ENCODE peak calls at places on chromosomes 12 and 14, in six cellular contexts. K, N, D, R, F and P are unnamed samples. For H3K4me1, the result is how much of the 10 kb centered on the place peaks cover.

GRCh38 chr14:97021571-97022171 is 224.5 kb downstream of the VRK1 start:
- DNase-seq in K (no peak), N (no peak), D (no peak), R (no peak), F (no peak), P (no peak)

GRCh38 chr12:1201030-1201429 is 210.0 kb downstream of the ERC1 start:
- DNase-seq in K (no peak), N (no peak), D (no peak), R (no peak), F (no peak), P (no peak)

GRCh38 chr12:3456809-3457208 is 34.2 kb upstream of the PRMT8 start:
- DNase-seq in K (no peak), N (no peak), D (no peak), R (no peak), F (no peak), P (no peak)

GRCh38 chr12:3732901-3733300 is 20.0 kb downstream of the CRACR2A start:
- DNase-seq in K (no peak), N (no peak), D (no peak), R (no peak), F (no peak), P (no peak)

GRCh38 chr12:49121047-49121696 is 10.0 kb downstream of the TUBA1B start:
- DNase-seq in K (peak), N (peak), D (peak), R (peak), F (peak), P (no peak)

GRCh38 chr12:28988384-28988704 is 160.7 kb upstream of the FAR2 start:
- DNase-seq in K (no peak), N (no peak), D (no peak), R (no peak), F (no peak), P (no peak)

GRCh38 chr14:99534863-99535262 is 53.7 kb downstream of the CCNK start:
- DNase-seq in K (peak), N (no peak), D (peak), R (no peak), F (no peak), P (no peak)

GRCh38 chr12:86837246-86837645 is 581.1 kb upstream of the MGAT4C start:
- DNase-seq in K (no peak), N (no peak), D (peak), R (no peak), F (no peak), P (no peak)

GRCh38 chr14:103533999-103534575 is 5.1 kb downstream of the TRMT61A start:
- DNase-seq in K (no peak), N (no peak), D (no peak), R (no peak), F (no peak), P (no peak)

GRCh38 chr12:62335801-62336200 is 75.6 kb downstream of the USP15 start:
- DNase-seq in K (no peak), N (no peak), D (no peak), R (no peak), F (no peak), P (no peak)

GRCh38 chr12:14190694-14191093 is 174.8 kb upstream of the ATF7IP start:
- DNase-seq in K (no peak), N (no peak), D (peak), R (no peak), F (no peak), P (no peak)

GRCh38 chr14:92482621-92483319 is 30.8 kb upstream of the RIN3 start:
- DNase-seq in K (no peak), N (no peak), D (no peak), R (no peak), F (no peak), P (no peak)

GRCh38 chr12:109995703-109996482 is at the start of gene GIT2:
- DNase-seq in K (peak), N (peak), D (peak), R (peak), F (peak), P (peak)

GRCh38 chr14:76900406-76901085 is 74.3 kb downstream of the LRRC74A start:
- DNase-seq in K (no peak), N (no peak), D (no peak), R (no peak), F (no peak), P (no peak)

GRCh38 chr14:68860771-68861170 is 67.9 kb upstream of the ZFP36L1 start:
- DNase-seq in K (no peak), N (no peak), D (no peak), R (no peak), F (no peak), P (no peak)

GRCh38 chr12:110874351-110874750 is 27.6 kb downstream of the CCDC63 start:
- DNase-seq in K (no peak), N (no peak), D (no peak), R (no peak), F (no peak), P (no peak)

GRCh38 chr14:77459072-77459723 is 1.3 kb downstream of the AHSA1 start:
- DNase-seq in K (no peak), N (peak), D (peak), R (peak), F (peak), P (peak)

GRCh38 chr12:48078901-48079300 is 27.0 kb downstream of the SENP1 start:
- DNase-seq in K (no peak), N (peak), D (peak), R (no peak), F (no peak), P (no peak)

GRCh38 chr14:92455231-92455630 is 58.4 kb upstream of the RIN3 start:
- DNase-seq in K (no peak), N (no peak), D (no peak), R (no peak), F (no peak), P (no peak)

GRCh38 chr12:132513070-132513398 is 23.1 kb downstream of the FBRSL1 start:
- DNase-seq in K (no peak), N (peak), D (peak), R (no peak), F (no peak), P (no peak)

GRCh38 chr12:30447061-30447750 is 248.5 kb downstream of the IPO8 start:
- DNase-seq in K (no peak), N (no peak), D (peak), R (no peak), F (no peak), P (no peak)

GRCh38 chr14:36785511-36785910 is 123.9 kb downstream of the PAX9 start:
- DNase-seq in K (no peak), N (no peak), D (no peak), R (no peak), F (no peak), P (no peak)

GRCh38 chr12:131282292-131283080 is 328.8 kb downstream of the ADGRD1 start:
- DNase-seq in K (no peak), N (no peak), D (no peak), R (no peak), F (no peak), P (no peak)

GRCh38 chr14:52014601-52015267 is 25.4 kb downstream of the RTRAF start:
- DNase-seq in K (peak), N (no peak), D (no peak), R (no peak), F (no peak), P (no peak)

GRCh38 chr14:89681086-89682018 is 264.3 kb upstream of the FOXN3 start:
- DNase-seq in K (no peak), N (no peak), D (no peak), R (no peak), F (no peak), P (peak)

GRCh38 chr14:89680156-89680555 is 263.1 kb upstream of the FOXN3 start:
- DNase-seq in K (no peak), N (no peak), D (no peak), R (no peak), F (no peak), P (no peak)

GRCh38 chr14:89674906-89675305 is 257.9 kb upstream of the FOXN3 start:
- DNase-seq in K (no peak), N (no peak), D (no peak), R (no peak), F (no peak), P (no peak)

GRCh38 chr14:89675590-89675989 is 258.6 kb upstream of the FOXN3 start:
- DNase-seq in K (no peak), N (no peak), D (no peak), R (no peak), F (no peak), P (no peak)

DNA sequence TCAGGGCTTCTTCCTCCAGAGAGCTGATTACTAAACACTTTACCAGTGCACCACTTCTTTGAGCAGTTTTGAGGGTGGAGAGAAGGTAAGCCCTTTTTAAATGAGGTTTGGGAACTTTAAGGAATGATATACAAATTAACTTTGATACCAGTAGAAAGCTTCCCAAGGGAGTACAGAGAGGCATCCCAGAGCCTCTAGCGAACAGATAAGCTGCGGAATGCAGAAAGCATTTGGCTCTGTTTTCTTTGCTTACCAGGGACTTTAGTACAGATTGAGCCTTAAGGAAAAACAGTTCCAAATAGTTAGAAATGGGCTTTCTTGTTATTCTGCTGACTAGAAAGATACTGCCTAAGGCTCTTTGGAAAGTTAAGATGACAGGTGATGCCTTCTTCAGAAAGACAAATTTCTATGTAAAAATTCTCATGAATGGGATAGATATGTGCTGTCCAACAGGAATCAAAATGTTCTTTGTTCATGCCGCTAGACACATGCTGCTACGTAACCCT is 261.7 kb upstream of the FOXN3 start:
- DNase-seq in K (no peak), N (no peak), D (no peak), R (no peak), F (no peak), P (no peak)
- H3K4me1 ChIP-seq in K (under half), N (under half), D (under half), R (under half), F (under half), P (under half)

DNA sequence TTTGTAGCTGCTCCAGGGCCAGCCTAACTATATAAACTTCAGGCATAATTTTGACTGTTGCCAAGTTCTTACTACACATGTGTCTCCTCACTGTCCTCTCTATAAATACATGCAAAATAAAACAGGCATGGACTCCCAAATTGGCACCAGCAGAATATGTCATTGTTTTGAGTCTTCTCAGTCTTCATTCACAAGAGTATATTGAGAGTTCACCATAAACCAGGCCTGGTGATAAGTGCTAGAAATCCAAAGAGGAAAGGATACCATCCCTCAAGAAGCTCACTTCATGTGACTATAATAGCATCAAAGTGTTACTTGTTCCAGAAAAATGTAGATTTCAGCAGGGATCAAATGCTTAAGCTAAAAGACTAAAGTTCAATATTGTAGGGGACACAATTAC is 13.7 kb downstream of the GPR19 start:
- DNase-seq in K (no peak), N (no peak), D (no peak), R (no peak), F (no peak), P (no peak)
- H3K4me3 ChIP-seq in K (no peak), N (no peak), D (no peak), R (no peak), F (no peak), P (no peak)

DNA sequence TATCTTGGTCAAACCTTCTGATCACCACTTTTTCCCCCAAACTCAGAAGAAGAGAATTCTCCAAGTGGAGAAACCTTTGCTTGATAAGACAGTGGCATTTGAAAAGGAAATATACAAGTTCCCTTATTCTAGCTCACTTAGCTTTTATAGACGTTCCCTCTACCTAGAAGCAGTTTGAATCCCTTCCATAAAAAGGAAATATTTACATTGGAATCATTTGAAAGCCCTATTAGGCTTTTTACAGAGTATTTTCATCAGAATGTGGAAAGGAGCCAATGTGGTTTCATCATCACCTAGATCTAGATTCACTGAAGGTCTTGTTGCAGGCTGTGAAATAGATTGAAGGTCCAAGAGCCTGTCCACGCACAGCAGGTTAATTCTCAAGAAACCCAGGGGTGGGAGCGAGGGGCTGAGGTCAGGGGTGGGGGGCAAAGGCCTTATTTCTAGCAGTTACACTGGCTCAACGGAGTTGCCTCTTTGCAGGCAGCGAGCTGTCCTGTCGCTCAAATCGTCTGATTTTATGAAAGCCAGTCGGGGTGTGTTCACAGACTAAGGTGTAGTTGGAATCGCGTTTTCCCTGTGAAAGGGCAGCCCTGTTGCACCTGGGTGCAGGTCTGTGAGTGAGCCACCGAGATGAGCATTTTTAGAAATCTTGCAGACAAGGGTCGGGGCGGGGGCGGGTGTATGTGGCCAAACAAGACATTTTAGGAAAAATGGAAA is 45.6 kb downstream of the AACS start:
- DNase-seq in K (no peak), N (peak), D (peak), R (no peak), F (no peak), P (no peak)
- H3K27ac ChIP-seq in K (no peak), N (peak), D (no peak), R (no peak), F (no peak), P (no peak)

GRCh38 chr12:107241421-107241820 is 148.1 kb upstream of the CRY1 start:
- DNase-seq in K (no peak), N (no peak), D (no peak), R (no peak), F (no peak), P (no peak)
- H3K4me1 ChIP-seq in K (under half), N (under half), D (under half), R (under half), F (under half), P (under half)

GRCh38 chr12:104581000-104581570 is 124.3 kb downstream of the CHST11 start:
- DNase-seq in K (no peak), N (peak), D (no peak), R (no peak), F (no peak), P (no peak)

GRCh38 chr12:104579716-104580495 is 123.2 kb downstream of the CHST11 start:
- DNase-seq in K (no peak), N (no peak), D (peak), R (no peak), F (no peak), P (no peak)

GRCh38 chr12:104583311-104583710 is 126.6 kb downstream of the CHST11 start:
- DNase-seq in K (no peak), N (no peak), D (no peak), R (no peak), F (no peak), P (no peak)

GRCh38 chr12:104585448-104586055 is 128.8 kb downstream of the CHST11 start:
- DNase-seq in K (no peak), N (no peak), D (no peak), R (no peak), F (no peak), P (no peak)

GRCh38 chr12:104582739-104583138 is 126.0 kb downstream of the CHST11 start:
- DNase-seq in K (no peak), N (no peak), D (no peak), R (no peak), F (no peak), P (peak)
- H3K4me3 ChIP-seq in K (no peak), N (no peak), D (no peak), R (no peak), F (no peak), P (no peak)

GRCh38 chr12:105469182-105469581 is 138.7 kb downstream of the C12orf75 start:
- DNase-seq in K (no peak), N (no peak), D (no peak), R (no peak), F (no peak), P (no peak)

GRCh38 chr12:105468464-105468863 is 138.0 kb downstream of the C12orf75 start:
- DNase-seq in K (no peak), N (no peak), D (no peak), R (no peak), F (peak), P (no peak)

GRCh38 chr12:105466901-105467598 is 136.6 kb downstream of the C12orf75 start:
- DNase-seq in K (no peak), N (no peak), D (no peak), R (no peak), F (peak), P (no peak)

GRCh38 chr12:105466231-105466900 is 135.9 kb downstream of the C12orf75 start:
- DNase-seq in K (no peak), N (no peak), D (no peak), R (no peak), F (no peak), P (no peak)

GRCh38 chr12:105467710-105468366 is 137.3 kb downstream of the C12orf75 start:
- DNase-seq in K (no peak), N (no peak), D (no peak), R (no peak), F (peak), P (no peak)
- H3K27ac ChIP-seq in K (peak), N (no peak), D (no peak), R (no peak), F (peak), P (no peak)

GRCh38 chr14:60247994-60248696 is 876 bp upstream of the PPM1A start:
- DNase-seq in K (peak), N (peak), D (peak), R (peak), F (peak), P (peak)

GRCh38 chr14:60248697-60249314 is at the start of gene PPM1A:
- DNase-seq in K (peak), N (peak), D (peak), R (peak), F (peak), P (peak)

GRCh38 chr14:60250318-60251035 is 1.5 kb downstream of the PPM1A start:
- DNase-seq in K (no peak), N (peak), D (peak), R (no peak), F (no peak), P (no peak)

GRCh38 chr14:60251877-60252276 is 2.9 kb downstream of the PPM1A start:
- DNase-seq in K (no peak), N (no peak), D (no peak), R (no peak), F (no peak), P (no peak)

DNA sequence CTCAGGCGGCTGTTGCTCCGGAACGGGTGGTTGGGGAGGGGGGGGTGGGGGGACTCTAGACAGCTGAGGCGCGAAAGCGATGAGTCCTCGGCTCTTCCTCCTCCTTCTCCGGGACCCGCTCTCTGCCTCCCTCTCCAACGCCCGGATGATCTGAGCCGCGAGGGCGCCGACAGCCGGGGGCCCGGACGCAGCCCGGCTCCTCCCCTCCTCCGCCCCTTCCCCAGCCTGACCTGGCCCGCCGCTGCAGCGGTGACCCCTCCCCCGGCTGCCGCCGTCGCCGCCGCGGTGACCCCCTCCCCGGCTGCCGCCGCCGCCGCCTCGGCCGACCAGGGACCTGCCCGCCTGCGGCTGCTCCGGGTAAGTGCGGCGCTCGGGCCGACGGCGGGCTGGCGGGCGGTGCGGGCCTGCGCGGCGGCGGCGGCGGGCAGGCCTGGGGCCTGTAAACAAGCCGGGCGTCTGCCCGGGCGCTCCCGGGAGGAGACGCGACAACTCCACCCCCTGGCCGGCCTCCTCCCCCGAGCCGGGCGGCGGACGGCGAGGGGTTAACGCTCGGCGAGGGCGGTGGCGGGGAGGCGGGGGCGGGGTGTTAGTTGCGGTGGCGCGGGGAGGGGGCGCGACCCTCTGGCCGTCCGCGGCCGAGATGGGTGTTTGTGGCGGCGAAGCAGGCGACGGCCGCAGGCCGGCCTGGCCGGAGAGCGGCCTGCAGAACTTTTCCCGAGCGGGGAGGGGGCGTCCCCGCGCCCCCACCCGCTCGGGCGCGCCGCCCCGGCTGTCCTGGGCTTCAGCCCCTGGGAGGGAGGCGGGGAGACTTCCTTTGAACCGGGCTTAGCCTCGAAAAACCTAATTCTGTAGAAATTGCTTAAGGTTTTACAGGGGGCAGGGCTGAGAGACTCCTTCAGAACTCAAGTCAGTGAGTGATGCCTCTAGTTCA is 565 bp downstream of the PPM1A start:
- DNase-seq in K (peak), N (peak), D (peak), R (peak), F (peak), P (peak)
- H3K4me1 ChIP-seq in K (half or more), N (under half), D (under half), R (under half), F (under half), P (under half)

DNA sequence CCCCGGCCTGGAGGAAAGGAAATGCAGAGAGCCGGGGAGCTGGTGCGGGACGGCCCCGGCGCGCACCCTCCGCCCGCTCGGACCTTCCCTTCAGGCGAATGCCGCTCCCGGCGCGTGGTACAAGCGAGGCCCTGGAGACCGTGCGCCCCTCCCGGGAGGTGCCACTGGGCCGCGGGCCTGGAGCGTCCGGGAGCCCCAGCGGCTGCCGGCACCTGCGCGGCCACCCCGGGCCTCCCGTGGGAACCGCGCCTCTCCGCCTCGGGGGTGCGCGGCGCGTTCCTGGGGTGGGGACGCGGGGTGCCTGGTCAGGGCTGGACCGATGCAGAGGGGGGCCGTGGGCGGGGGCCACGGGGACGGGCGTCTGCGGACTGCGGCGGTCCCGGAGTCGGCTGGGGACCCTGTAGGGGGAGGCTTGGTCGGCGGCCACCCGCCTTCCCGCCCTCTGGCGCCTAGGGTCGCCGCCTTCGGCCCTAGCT is 518 bp downstream of the PAPLN start:
- DNase-seq in K (no peak), N (no peak), D (peak), R (no peak), F (no peak), P (no peak)
- H3K4me3 ChIP-seq in K (peak), N (no peak), D (peak), R (peak), F (peak), P (no peak)

GRCh38 chr14:58353516-58354299 is 42.0 kb upstream of the TOMM20L start:
- DNase-seq in K (no peak), N (no peak), D (no peak), R (no peak), F (peak), P (no peak)
- H3K27ac ChIP-seq in K (no peak), N (no peak), D (no peak), R (no peak), F (peak), P (peak)